ENCODE peak calls at places on chromosomes 5 and 9, in six cellular contexts. O is NCI-H1417 treated with DMSO at 0.1 percent for 48 hours, G is ACHN, C is fibroblast of lung, B is NCI-H1092 treated with DMSO at 0.1 percent for 48 hours, A is cardiac muscle cell. D is an unnamed sample.
A peak's percentile ranks its signal among the peaks of the same experiment; 100 is the strongest.

GRCh38 chr9:128863647-128864046 is 18.1 kb downstream of the KYAT1 start:
- DNase-seq in O (no peak), G (peak; percentile 58), C (peak; percentile 51), B (peak; percentile 27), A (peak; percentile 80), D (peak; percentile 84)

GRCh38 chr9:89933578-89933977 is 328.8 kb downstream of the GADD45G start:
- DNase-seq in O (no peak), G (no peak), C (no peak), B (no peak), A (no peak), D (no peak)

GRCh38 chr5:124628721-124629596 is 117.5 kb downstream of the ZNF608 start:
- DNase-seq in O (no peak), G (peak; percentile 94), C (peak; percentile 93), B (no peak), A (peak; percentile 63), D (no peak)

GRCh38 chr5:171601266-171601881 is 181.9 kb downstream of the FGF18 start:
- DNase-seq in O (no peak), G (no peak), C (no peak), B (no peak), A (no peak), D (no peak)

GRCh38 chr5:14869286-14870164 is 2.1 kb downstream of the ANKH start:
- DNase-seq in O (no peak), G (no peak), C (no peak), B (no peak), A (no peak), D (no peak)

GRCh38 chr9:33297455-33297854 is 7.1 kb downstream of the NFX1 start:
- DNase-seq in O (no peak), G (no peak), C (no peak), B (no peak), A (no peak), D (no peak)

GRCh38 chr5:73729329-73729728 is 103.3 kb downstream of the ARHGEF28 start:
- DNase-seq in O (no peak), G (no peak), C (no peak), B (no peak), A (no peak), D (no peak)

GRCh38 chr5:33415811-33416354 is 24.9 kb upstream of the TARS1 start:
- DNase-seq in O (no peak), G (no peak), C (peak; percentile 72), B (no peak), A (no peak), D (no peak)

GRCh38 chr9:88438819-88439218 is 50.6 kb downstream of the SPIN1 start:
- DNase-seq in O (no peak), G (no peak), C (no peak), B (no peak), A (no peak), D (no peak)

GRCh38 chr9:16530669-16531461 is 339.6 kb downstream of the BNC2 start:
- DNase-seq in O (peak; percentile 35), G (no peak), C (peak; percentile 77), B (peak; percentile 86), A (no peak), D (no peak)

GRCh38 chr9:21854594-21854993 is 52.2 kb downstream of the MTAP start:
- DNase-seq in O (no peak), G (no peak), C (peak; percentile 43), B (no peak), A (no peak), D (no peak)

GRCh38 chr5:79495311-79495710 is 18.6 kb downstream of the HOMER1 start:
- DNase-seq in O (no peak), G (no peak), C (peak; percentile 5), B (no peak), A (no peak), D (no peak)

GRCh38 chr5:7650755-7651154 is 200.2 kb downstream of the CFAP90 start:
- DNase-seq in O (no peak), G (no peak), C (no peak), B (no peak), A (no peak), D (no peak)

GRCh38 chr9:106307670-106308069 is 555.3 kb upstream of the ZNF462 start:
- DNase-seq in O (no peak), G (no peak), C (no peak), B (no peak), A (no peak), D (no peak)

GRCh38 chr5:105573575-105573974 is 2011.0 kb upstream of the NUDT12 start:
- DNase-seq in O (no peak), G (no peak), C (no peak), B (no peak), A (no peak), D (no peak)

GRCh38 chr5:101045689-101046088 is 142.6 kb upstream of the ST8SIA4 start:
- DNase-seq in O (no peak), G (no peak), C (peak; percentile 43), B (no peak), A (no peak), D (no peak)

GRCh38 chr5:96868603-96869371 is 7.5 kb upstream of the ERAP2 start:
- DNase-seq in O (no peak), G (peak; percentile 66), C (peak; percentile 86), B (peak; percentile 46), A (peak; percentile 70), D (no peak)

GRCh38 chr9:132006657-132007370 is 72.9 kb downstream of the MED27 start:
- DNase-seq in O (peak; percentile 25), G (peak; percentile 4), C (peak; percentile 75), B (peak; percentile 74), A (no peak), D (no peak)

GRCh38 chr5:153618857-153619256 is 128.4 kb downstream of the GRIA1 start:
- DNase-seq in O (no peak), G (no peak), C (no peak), B (no peak), A (no peak), D (no peak)

GRCh38 chr5:181223729-181224389 is 778 bp downstream of the TRIM41 start:
- DNase-seq in O (no peak), G (peak; percentile 42), C (peak; percentile 51), B (no peak), A (peak; percentile 85), D (no peak)

GRCh38 chr9:69370430-69370829 is 45.4 kb downstream of the ENTREP1 start:
- DNase-seq in O (no peak), G (peak; percentile 19), C (no peak), B (no peak), A (no peak), D (no peak)

GRCh38 chr9:90107021-90107771 is 502.4 kb downstream of the GADD45G start:
- DNase-seq in O (peak; percentile 33), G (peak; percentile 7), C (no peak), B (peak; percentile 85), A (no peak), D (no peak)

GRCh38 chr9:120935383-120935857 is 8.8 kb upstream of the TRAF1 start:
- DNase-seq in O (no peak), G (peak; percentile 86), C (peak; percentile 95), B (peak; percentile 95), A (peak; percentile 85), D (no peak)

GRCh38 chr9:76216161-76216649 is 178.0 kb downstream of the RFK start:
- DNase-seq in O (no peak), G (peak; percentile 27), C (peak; percentile 94), B (no peak), A (no peak), D (no peak)

GRCh38 chr5:42617411-42617810 is 139.2 kb upstream of the CCDC152 start:
- DNase-seq in O (no peak), G (no peak), C (no peak), B (no peak), A (no peak), D (no peak)

GRCh38 chr5:147377685-147378084 is 132.2 kb downstream of the DPYSL3 start:
- DNase-seq in O (no peak), G (no peak), C (no peak), B (no peak), A (no peak), D (no peak)

GRCh38 chr9:32918628-32919027 is 82.8 kb downstream of the APTX start:
- DNase-seq in O (no peak), G (no peak), C (no peak), B (no peak), A (no peak), D (no peak)

GRCh38 chr5:175658299-175659145 is 651 bp downstream of the HRH2 start:
- DNase-seq in O (no peak), G (no peak), C (no peak), B (no peak), A (peak; percentile 65), D (no peak)

GRCh38 chr9:128946945-128947422 is 419 bp downstream of the DOLK start:
- DNase-seq in O (no peak), G (peak; percentile 12), C (peak; percentile 26), B (no peak), A (peak; percentile 20), D (no peak)

GRCh38 chr9:121233906-121234901 is 32.5 kb upstream of the RAB14 start:
- DNase-seq in O (no peak), G (no peak), C (peak; percentile 82), B (no peak), A (no peak), D (no peak)

GRCh38 chr5:141208478-141208877 is at the start of gene PCDHB12:
- DNase-seq in O (no peak), G (no peak), C (no peak), B (no peak), A (peak; percentile 49), D (no peak)

GRCh38 chr5:95317687-95318086 is 32.8 kb upstream of the MCTP1 start:
- DNase-seq in O (no peak), G (no peak), C (no peak), B (no peak), A (no peak), D (no peak)

GRCh38 chr9:83920469-83920941 is 727 bp downstream of the KIF27 start:
- DNase-seq in O (peak; percentile 45), G (peak; percentile 60), C (peak; percentile 56), B (peak; percentile 62), A (peak; percentile 75), D (no peak)

GRCh38 chr5:113125371-113125770 is 148.8 kb downstream of the DCP2 start:
- DNase-seq in O (no peak), G (no peak), C (no peak), B (no peak), A (no peak), D (no peak)

GRCh38 chr9:132591244-132591643 is 8.8 kb downstream of the BARHL1 start:
- DNase-seq in O (no peak), G (no peak), C (no peak), B (no peak), A (no peak), D (no peak)